ENCODE peak calls at places on chromosomes 2 and 18, in eight cellular contexts. One of them, this sample, is unnamed.

GRCh38 chr18:59047321-59047991 is 92.2 kb upstream of the SEC11C start:
- DNase-seq in colonic mucosa: no peak
- DNase-seq in OCI-LY7: no peak
- DNase-seq in CD8-positive, alpha-beta T cell: no peak
- DNase-seq in PC-3: no peak
- DNase-seq in dorsolateral prefrontal cortex: no peak
- DNase-seq in astrocyte of the cerebellum: no peak
- DNase-seq in fibroblast of villous mesenchyme: no peak
- DNase-seq in this sample: no peak

GRCh38 chr18:78979682-78980278 is at the start of gene SALL3:
- DNase-seq in colonic mucosa: no peak
- DNase-seq in OCI-LY7: no peak
- DNase-seq in CD8-positive, alpha-beta T cell: no peak
- DNase-seq in PC-3: no peak
- DNase-seq in dorsolateral prefrontal cortex: no peak
- DNase-seq in astrocyte of the cerebellum: no peak
- DNase-seq in fibroblast of villous mesenchyme: no peak
- DNase-seq in this sample: no peak

GRCh38 chr2:195009202-195009601 is 647.8 kb upstream of the SLC39A10 start:
- DNase-seq in colonic mucosa: no peak
- DNase-seq in OCI-LY7: no peak
- DNase-seq in CD8-positive, alpha-beta T cell: no peak
- DNase-seq in PC-3: peak
- DNase-seq in dorsolateral prefrontal cortex: no peak
- DNase-seq in astrocyte of the cerebellum: no peak
- DNase-seq in fibroblast of villous mesenchyme: peak
- DNase-seq in this sample: no peak

GRCh38 chr18:13186687-13187086 is 31.9 kb upstream of the LDLRAD4 start:
- DNase-seq in colonic mucosa: no peak
- DNase-seq in OCI-LY7: no peak
- DNase-seq in CD8-positive, alpha-beta T cell: no peak
- DNase-seq in PC-3: no peak
- DNase-seq in dorsolateral prefrontal cortex: no peak
- DNase-seq in astrocyte of the cerebellum: no peak
- DNase-seq in fibroblast of villous mesenchyme: no peak
- DNase-seq in this sample: no peak

GRCh38 chr18:59155140-59155539 is 15.5 kb downstream of the SEC11C start:
- DNase-seq in colonic mucosa: no peak
- DNase-seq in OCI-LY7: no peak
- DNase-seq in CD8-positive, alpha-beta T cell: no peak
- DNase-seq in PC-3: no peak
- DNase-seq in dorsolateral prefrontal cortex: no peak
- DNase-seq in astrocyte of the cerebellum: peak
- DNase-seq in fibroblast of villous mesenchyme: peak
- DNase-seq in this sample: peak

GRCh38 chr2:187541086-187542085 is 12.8 kb downstream of the TFPI start:
- DNase-seq in colonic mucosa: no peak
- DNase-seq in OCI-LY7: no peak
- DNase-seq in CD8-positive, alpha-beta T cell: no peak
- DNase-seq in PC-3: peak
- DNase-seq in dorsolateral prefrontal cortex: no peak
- DNase-seq in astrocyte of the cerebellum: peak
- DNase-seq in fibroblast of villous mesenchyme: peak
- DNase-seq in this sample: peak

GRCh38 chr2:64225491-64225890 is 81.3 kb upstream of the PELI1 start:
- DNase-seq in colonic mucosa: no peak
- DNase-seq in OCI-LY7: no peak
- DNase-seq in CD8-positive, alpha-beta T cell: no peak
- DNase-seq in PC-3: peak
- DNase-seq in dorsolateral prefrontal cortex: no peak
- DNase-seq in astrocyte of the cerebellum: no peak
- DNase-seq in fibroblast of villous mesenchyme: no peak
- DNase-seq in this sample: no peak

GRCh38 chr2:55809875-55810620 is 113.5 kb downstream of the EFEMP1 start:
- DNase-seq in colonic mucosa: no peak
- DNase-seq in OCI-LY7: no peak
- DNase-seq in CD8-positive, alpha-beta T cell: no peak
- DNase-seq in PC-3: no peak
- DNase-seq in dorsolateral prefrontal cortex: no peak
- DNase-seq in astrocyte of the cerebellum: no peak
- DNase-seq in fibroblast of villous mesenchyme: peak
- DNase-seq in this sample: peak

GRCh38 chr2:182593394-182593707 is 122.7 kb upstream of the DNAJC10 start:
- DNase-seq in colonic mucosa: no peak
- DNase-seq in OCI-LY7: no peak
- DNase-seq in CD8-positive, alpha-beta T cell: no peak
- DNase-seq in PC-3: peak
- DNase-seq in dorsolateral prefrontal cortex: no peak
- DNase-seq in astrocyte of the cerebellum: peak
- DNase-seq in fibroblast of villous mesenchyme: peak
- DNase-seq in this sample: peak

GRCh38 chr2:222943820-222944219 is 83.0 kb downstream of the ACSL3 start:
- DNase-seq in colonic mucosa: no peak
- DNase-seq in OCI-LY7: no peak
- DNase-seq in CD8-positive, alpha-beta T cell: no peak
- DNase-seq in PC-3: peak
- DNase-seq in dorsolateral prefrontal cortex: no peak
- DNase-seq in astrocyte of the cerebellum: no peak
- DNase-seq in fibroblast of villous mesenchyme: peak
- DNase-seq in this sample: peak

GRCh38 chr2:239311132-239312040 is 89.4 kb downstream of the HDAC4 start:
- DNase-seq in colonic mucosa: peak
- DNase-seq in OCI-LY7: no peak
- DNase-seq in CD8-positive, alpha-beta T cell: no peak
- DNase-seq in PC-3: no peak
- DNase-seq in dorsolateral prefrontal cortex: peak
- DNase-seq in astrocyte of the cerebellum: no peak
- DNase-seq in fibroblast of villous mesenchyme: peak
- DNase-seq in this sample: no peak

GRCh38 chr2:1736997-1737480 is 7.3 kb downstream of the PXDN start:
- DNase-seq in colonic mucosa: peak
- DNase-seq in OCI-LY7: no peak
- DNase-seq in CD8-positive, alpha-beta T cell: no peak
- DNase-seq in PC-3: peak
- DNase-seq in dorsolateral prefrontal cortex: peak
- DNase-seq in astrocyte of the cerebellum: no peak
- DNase-seq in fibroblast of villous mesenchyme: peak
- DNase-seq in this sample: peak

GRCh38 chr2:180040146-180040925 is 33.2 kb upstream of the CWC22 start:
- DNase-seq in colonic mucosa: no peak
- DNase-seq in OCI-LY7: no peak
- DNase-seq in CD8-positive, alpha-beta T cell: no peak
- DNase-seq in PC-3: peak
- DNase-seq in dorsolateral prefrontal cortex: no peak
- DNase-seq in astrocyte of the cerebellum: peak
- DNase-seq in fibroblast of villous mesenchyme: peak
- DNase-seq in this sample: peak

GRCh38 chr2:48250943-48251342 is 279.0 kb upstream of the STON1 start:
- DNase-seq in colonic mucosa: no peak
- DNase-seq in OCI-LY7: no peak
- DNase-seq in CD8-positive, alpha-beta T cell: no peak
- DNase-seq in PC-3: no peak
- DNase-seq in dorsolateral prefrontal cortex: no peak
- DNase-seq in astrocyte of the cerebellum: no peak
- DNase-seq in fibroblast of villous mesenchyme: peak
- DNase-seq in this sample: peak

GRCh38 chr2:33412920-33413319 is 63.5 kb upstream of the RASGRP3 start:
- DNase-seq in colonic mucosa: no peak
- DNase-seq in OCI-LY7: no peak
- DNase-seq in CD8-positive, alpha-beta T cell: no peak
- DNase-seq in PC-3: peak
- DNase-seq in dorsolateral prefrontal cortex: no peak
- DNase-seq in astrocyte of the cerebellum: peak
- DNase-seq in fibroblast of villous mesenchyme: peak
- DNase-seq in this sample: peak

GRCh38 chr18:31636387-31636786 is 44.7 kb downstream of the TTR start:
- DNase-seq in colonic mucosa: no peak
- DNase-seq in OCI-LY7: no peak
- DNase-seq in CD8-positive, alpha-beta T cell: no peak
- DNase-seq in PC-3: no peak
- DNase-seq in dorsolateral prefrontal cortex: no peak
- DNase-seq in astrocyte of the cerebellum: no peak
- DNase-seq in fibroblast of villous mesenchyme: no peak
- DNase-seq in this sample: no peak

GRCh38 chr2:219308142-219309093 is 783 bp downstream of the PTPRN start:
- DNase-seq in colonic mucosa: peak
- DNase-seq in OCI-LY7: peak
- DNase-seq in CD8-positive, alpha-beta T cell: peak
- DNase-seq in PC-3: peak
- DNase-seq in dorsolateral prefrontal cortex: no peak
- DNase-seq in astrocyte of the cerebellum: no peak
- DNase-seq in fibroblast of villous mesenchyme: peak
- DNase-seq in this sample: peak

GRCh38 chr2:218899147-218899546 is 18.5 kb downstream of the WNT10A start:
- DNase-seq in colonic mucosa: no peak
- DNase-seq in OCI-LY7: no peak
- DNase-seq in CD8-positive, alpha-beta T cell: no peak
- DNase-seq in PC-3: no peak
- DNase-seq in dorsolateral prefrontal cortex: no peak
- DNase-seq in astrocyte of the cerebellum: no peak
- DNase-seq in fibroblast of villous mesenchyme: no peak
- DNase-seq in this sample: no peak

GRCh38 chr2:128172191-128172590 is 81.2 kb downstream of the UGGT1 start:
- DNase-seq in colonic mucosa: no peak
- DNase-seq in OCI-LY7: no peak
- DNase-seq in CD8-positive, alpha-beta T cell: no peak
- DNase-seq in PC-3: peak
- DNase-seq in dorsolateral prefrontal cortex: no peak
- DNase-seq in astrocyte of the cerebellum: no peak
- DNase-seq in fibroblast of villous mesenchyme: peak
- DNase-seq in this sample: no peak
- TF ChIP-seq CTCF in colonic mucosa: no peak
- TF ChIP-seq CTCF in OCI-LY7: peak
- TF ChIP-seq CTCF in CD8-positive, alpha-beta T cell: no peak
- TF ChIP-seq CTCF in PC-3: peak
- TF ChIP-seq CTCF in dorsolateral prefrontal cortex: no peak
- TF ChIP-seq CTCF in astrocyte of the cerebellum: peak
- TF ChIP-seq CTCF in fibroblast of villous mesenchyme: peak
- TF ChIP-seq CTCF in this sample: peak

DNA sequence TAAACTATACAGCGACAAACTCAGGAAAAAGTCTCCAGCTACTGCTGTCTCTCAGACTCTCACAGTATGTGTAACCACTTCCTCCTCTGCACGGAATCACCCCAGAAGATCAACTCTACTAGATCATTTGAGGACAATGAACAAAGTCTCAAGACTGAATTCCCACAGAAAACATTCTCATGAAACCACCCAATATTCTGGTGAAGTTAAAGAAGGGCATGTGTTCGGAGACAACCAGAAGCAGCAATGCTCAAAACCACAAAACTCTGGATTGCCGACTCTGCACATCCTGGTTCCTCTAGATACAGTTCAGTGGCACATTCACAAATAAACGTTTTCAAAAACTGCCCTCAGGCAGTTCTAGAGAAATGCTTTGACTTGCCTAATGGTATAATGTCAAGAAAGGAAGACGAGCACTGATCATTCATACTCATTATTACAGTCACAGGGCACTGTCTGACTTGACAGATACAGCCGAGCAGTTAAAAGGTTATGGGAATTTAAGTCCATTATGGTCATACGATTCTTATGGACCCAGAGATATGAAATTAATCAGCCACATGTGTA is 91.9 kb upstream of the STK17B start:
- DNase-seq in colonic mucosa: no peak
- DNase-seq in OCI-LY7: peak
- DNase-seq in CD8-positive, alpha-beta T cell: no peak
- DNase-seq in PC-3: peak
- DNase-seq in dorsolateral prefrontal cortex: no peak
- DNase-seq in astrocyte of the cerebellum: peak
- DNase-seq in fibroblast of villous mesenchyme: peak
- DNase-seq in this sample: no peak
- H3K4me3 ChIP-seq in colonic mucosa: no peak
- H3K4me3 ChIP-seq in OCI-LY7: peak
- H3K4me3 ChIP-seq in CD8-positive, alpha-beta T cell: peak
- H3K4me3 ChIP-seq in PC-3: no peak
- H3K4me3 ChIP-seq in dorsolateral prefrontal cortex: no peak
- H3K4me3 ChIP-seq in astrocyte of the cerebellum: no peak
- H3K4me3 ChIP-seq in fibroblast of villous mesenchyme: no peak
- H3K4me3 ChIP-seq in this sample: no peak

GRCh38 chr2:43593241-43593640 is 2.6 kb downstream of the THADA start:
- DNase-seq in colonic mucosa: no peak
- DNase-seq in OCI-LY7: no peak
- DNase-seq in CD8-positive, alpha-beta T cell: no peak
- DNase-seq in PC-3: no peak
- DNase-seq in dorsolateral prefrontal cortex: no peak
- DNase-seq in astrocyte of the cerebellum: no peak
- DNase-seq in fibroblast of villous mesenchyme: no peak
- DNase-seq in this sample: no peak

GRCh38 chr2:43592443-43592842 is 3.4 kb downstream of the THADA start:
- DNase-seq in colonic mucosa: no peak
- DNase-seq in OCI-LY7: no peak
- DNase-seq in CD8-positive, alpha-beta T cell: no peak
- DNase-seq in PC-3: no peak
- DNase-seq in dorsolateral prefrontal cortex: no peak
- DNase-seq in astrocyte of the cerebellum: no peak
- DNase-seq in fibroblast of villous mesenchyme: no peak
- DNase-seq in this sample: peak

GRCh38 chr2:43594875-43595274 is 963 bp downstream of the THADA start:
- DNase-seq in colonic mucosa: no peak
- DNase-seq in OCI-LY7: no peak
- DNase-seq in CD8-positive, alpha-beta T cell: no peak
- DNase-seq in PC-3: no peak
- DNase-seq in dorsolateral prefrontal cortex: no peak
- DNase-seq in astrocyte of the cerebellum: no peak
- DNase-seq in fibroblast of villous mesenchyme: no peak
- DNase-seq in this sample: no peak

DNA sequence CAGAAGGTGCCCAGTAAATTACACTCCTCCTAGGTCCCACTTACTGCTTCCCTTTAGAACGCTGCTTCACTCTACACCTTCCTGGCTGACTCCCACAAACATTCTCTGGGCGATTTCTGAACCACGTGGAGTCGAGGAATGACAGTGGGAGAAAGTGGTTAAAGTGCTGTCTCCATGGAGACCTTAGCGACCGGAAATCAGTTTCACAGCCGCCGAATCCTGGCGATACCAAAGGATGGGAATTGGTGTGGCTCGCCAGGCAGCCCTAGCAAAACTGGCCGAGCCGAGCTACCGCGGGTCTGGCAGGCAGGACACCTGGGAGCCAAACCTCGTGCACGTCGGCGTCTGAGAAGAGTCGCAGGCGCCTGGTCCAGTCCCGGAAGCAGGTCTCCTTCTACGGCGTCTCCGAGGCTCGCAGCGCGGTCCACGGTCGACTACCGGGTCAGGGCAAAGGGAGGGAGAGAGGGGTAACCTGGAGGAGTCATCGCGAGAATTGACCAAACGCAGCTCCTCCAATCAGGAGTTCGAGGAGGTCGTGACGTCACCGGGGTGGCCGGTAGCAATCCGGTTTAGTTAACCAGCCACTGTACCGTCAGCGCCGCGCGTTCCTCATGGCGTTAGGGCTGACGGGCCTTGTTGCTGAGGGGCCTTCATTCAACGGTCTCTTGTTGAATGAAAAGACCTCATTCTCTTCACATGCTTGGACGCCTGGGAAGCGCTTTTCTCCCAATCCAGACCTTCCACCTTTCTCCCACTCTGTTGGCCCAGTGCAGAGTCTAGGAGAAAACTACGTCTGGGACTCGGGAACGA is at the start of gene THADA:
- DNase-seq in colonic mucosa: peak
- DNase-seq in OCI-LY7: peak
- DNase-seq in CD8-positive, alpha-beta T cell: peak
- DNase-seq in PC-3: peak
- DNase-seq in dorsolateral prefrontal cortex: peak
- DNase-seq in astrocyte of the cerebellum: peak
- DNase-seq in fibroblast of villous mesenchyme: peak
- DNase-seq in this sample: peak
- TF ChIP-seq CTCF in colonic mucosa: no peak
- TF ChIP-seq CTCF in OCI-LY7: no peak
- TF ChIP-seq CTCF in CD8-positive, alpha-beta T cell: no peak
- TF ChIP-seq CTCF in PC-3: no peak
- TF ChIP-seq CTCF in dorsolateral prefrontal cortex: no peak
- TF ChIP-seq CTCF in astrocyte of the cerebellum: no peak
- TF ChIP-seq CTCF in fibroblast of villous mesenchyme: no peak
- TF ChIP-seq CTCF in this sample: no peak

GRCh38 chr2:78646533-78646932 is 379.0 kb upstream of the REG3G start:
- DNase-seq in colonic mucosa: no peak
- DNase-seq in OCI-LY7: no peak
- DNase-seq in CD8-positive, alpha-beta T cell: no peak
- DNase-seq in PC-3: no peak
- DNase-seq in dorsolateral prefrontal cortex: no peak
- DNase-seq in astrocyte of the cerebellum: no peak
- DNase-seq in fibroblast of villous mesenchyme: no peak
- DNase-seq in this sample: no peak
- H3K4me3 ChIP-seq in colonic mucosa: no peak
- H3K4me3 ChIP-seq in OCI-LY7: no peak
- H3K4me3 ChIP-seq in CD8-positive, alpha-beta T cell: no peak
- H3K4me3 ChIP-seq in PC-3: no peak
- H3K4me3 ChIP-seq in dorsolateral prefrontal cortex: no peak
- H3K4me3 ChIP-seq in astrocyte of the cerebellum: no peak
- H3K4me3 ChIP-seq in fibroblast of villous mesenchyme: no peak
- H3K4me3 ChIP-seq in this sample: no peak